ENCODE peak calls at places on chromosomes 2 and 18, in nine cellular contexts. A is cardiac fibroblast, N is IMR-90, K is transverse colon, Y is mammary epithelial cell, D is HCT116, O is pancreas, J is lower lobe of right lung, Q is heart left ventricle. Z is an unnamed sample.
A peak's percentile ranks its signal among the peaks of the same experiment; 100 is the strongest.

GRCh38 chr18:39191931-39192330 is 1626.3 kb upstream of the CELF4 start:
- DNase-seq in D (no peak), Q (no peak), J (no peak), O (no peak), N (no peak), K (no peak), A (no peak), Y (no peak), Z (no peak)

GRCh38 chr2:71006955-71007799 is 12.5 kb upstream of the TEX261 start:
- DNase-seq in D (no peak), K (no peak), Q (no peak), Y (no peak), N (no peak), J (no peak), O (no peak), A (no peak), Z (no peak)

GRCh38 chr2:235614176-235614860 is 120.5 kb downstream of the AGAP1 start:
- DNase-seq in Q (no peak), D (no peak), A (peak; percentile 43), K (no peak), Y (no peak), J (no peak), N (no peak), O (no peak), Z (no peak)

GRCh38 chr2:173963323-173963816 is 1.8 kb downstream of the SP3 start:
- DNase-seq in Q (no peak), Y (peak; percentile 69), J (no peak), K (peak; percentile 46), D (no peak), A (peak; percentile 78), O (no peak), N (peak; percentile 75), Z (no peak)

GRCh38 chr2:74481961-74482800 is 617 bp downstream of the CCDC142 start:
- DNase-seq in O (peak; percentile 67), J (no peak), Q (no peak), D (no peak), K (peak; percentile 35), Y (peak; percentile 33), A (peak; percentile 19), N (no peak), Z (no peak)

GRCh38 chr2:177106212-177106611 is 106.4 kb upstream of the HNRNPA3 start:
- DNase-seq in Q (no peak), O (no peak), J (no peak), D (peak; percentile 18), K (no peak), A (no peak), N (no peak), Y (no peak), Z (no peak)

GRCh38 chr2:62287895-62288589 is 92.1 kb downstream of the B3GNT2 start:
- DNase-seq in K (peak; percentile 77), A (peak; percentile 51), Q (peak; percentile 80), Y (peak; percentile 90), N (no peak), D (no peak), J (peak; percentile 89), O (peak; percentile 57), Z (no peak)

GRCh38 chr2:61179701-61180639 is 18.0 kb downstream of the C2orf74 start:
- DNase-seq in N (peak; percentile 77), K (no peak), Q (peak; percentile 76), Y (peak; percentile 30), J (no peak), O (peak; percentile 84), A (peak; percentile 95), D (no peak), Z (no peak)

GRCh38 chr18:46346213-46346612 is 242.0 kb downstream of the HAUS1 start:
- DNase-seq in Y (no peak), N (no peak), Q (no peak), O (no peak), J (no peak), A (no peak), D (no peak), K (no peak), Z (no peak)

GRCh38 chr18:50507120-50507590 is 52.7 kb upstream of the MAPK4 start:
- DNase-seq in J (no peak), D (no peak), N (no peak), Q (peak; percentile 21), O (peak; percentile 43), K (peak; percentile 46), A (peak; percentile 46), Y (peak; percentile 13), Z (peak; percentile 10)

GRCh38 chr2:42693013-42693575 is 70.8 kb downstream of the OXER1 start:
- DNase-seq in N (no peak), A (no peak), O (no peak), K (no peak), J (peak; percentile 68), Y (peak; percentile 31), D (no peak), Q (no peak), Z (no peak)

GRCh38 chr18:61201516-61201915 is 131.7 kb upstream of the CDH20 start:
- DNase-seq in K (no peak), O (no peak), A (no peak), Q (no peak), N (no peak), Y (no peak), D (no peak), J (no peak), Z (no peak)

GRCh38 chr18:50707841-50708240 is 112.0 kb downstream of the MRO start:
- DNase-seq in J (no peak), Q (no peak), O (no peak), D (no peak), N (peak; percentile 14), Y (no peak), A (peak; percentile 23), K (no peak), Z (peak; percentile 48)

GRCh38 chr2:69483024-69483423 is 45.8 kb upstream of the NFU1 start:
- DNase-seq in A (no peak), K (no peak), O (no peak), Y (no peak), N (no peak), D (no peak), J (no peak), Q (no peak), Z (no peak)

DNA sequence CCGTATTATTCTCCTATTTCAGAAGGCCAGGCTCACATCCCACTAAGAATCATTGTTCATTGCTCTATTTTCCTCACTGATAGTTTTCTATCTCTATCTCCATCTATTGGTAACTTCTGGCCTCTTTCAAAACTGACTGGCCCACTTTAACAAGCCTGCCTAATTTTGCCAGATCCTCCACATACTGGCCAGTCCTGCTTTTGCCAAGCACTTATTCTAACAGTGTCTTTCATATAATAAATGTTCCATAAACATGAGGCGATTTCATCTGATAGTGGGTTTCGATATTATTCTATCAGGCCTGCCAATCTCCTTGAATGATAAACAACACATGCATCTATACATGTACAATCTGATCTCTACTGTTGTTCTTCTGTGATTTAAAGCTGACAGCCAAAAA is 125.9 kb upstream of the KCNH7 start:
- DNase-seq in Y (no peak), O (no peak), A (no peak), N (no peak), D (no peak), K (no peak), J (no peak), Q (no peak), Z (no peak)
- TF ChIP-seq CTCF in Y (no peak), O (no peak), A (no peak), N (no peak), D (no peak), K (no peak), J (no peak), Q (no peak), Z (no peak)

DNA sequence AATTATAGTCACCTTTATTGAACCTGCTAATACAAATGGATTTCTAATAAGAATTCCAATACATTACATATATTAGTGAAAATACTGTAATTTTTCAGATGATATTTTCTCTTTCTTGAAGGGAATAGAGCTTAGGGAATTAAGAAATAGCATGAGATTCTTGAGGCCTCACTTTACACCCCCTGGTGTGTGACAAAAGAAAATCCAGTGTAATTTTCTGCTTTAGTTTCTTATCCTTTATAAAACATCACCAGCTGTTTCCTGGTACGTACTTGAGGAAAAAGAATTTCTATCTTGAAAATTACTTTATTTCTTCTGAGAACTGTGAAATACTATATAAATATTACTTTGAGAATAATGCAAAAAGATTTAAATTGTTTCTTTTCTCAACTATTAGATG is 71.6 kb downstream of the CLIP4 start:
- DNase-seq in J (no peak), N (no peak), K (no peak), D (no peak), Q (no peak), A (no peak), Y (no peak), O (no peak), Z (no peak)
- H3K4me3 ChIP-seq in J (no peak overlapping the region), N (no peak overlapping the region), K (no peak overlapping the region), D (no peak overlapping the region), Q (no peak overlapping the region), A (no peak overlapping the region), Y (no peak overlapping the region), O (no peak overlapping the region), Z (no peak overlapping the region)

GRCh38 chr2:127589876-127590275 is 54.4 kb downstream of the MYO7B start:
- DNase-seq in O (no peak), Q (peak; percentile 15), J (no peak), A (no peak), Y (no peak), K (no peak), D (no peak), N (no peak), Z (no peak)

GRCh38 chr2:127592761-127593227 is 53.2 kb upstream of the GPR17 start:
- DNase-seq in J (no peak), Q (no peak), N (no peak), O (no peak), K (no peak), Y (no peak), D (no peak), A (no peak), Z (no peak)

GRCh38 chr2:127589358-127589757 is 53.9 kb downstream of the MYO7B start:
- DNase-seq in Q (peak; percentile 12), A (no peak), J (no peak), D (no peak), O (no peak), N (no peak), K (no peak), Y (no peak), Z (no peak)

GRCh38 chr2:127590386-127591190 is 55.1 kb downstream of the MYO7B start:
- DNase-seq in Q (peak; percentile 6), K (no peak), D (no peak), A (no peak), J (no peak), N (no peak), O (no peak), Y (no peak), Z (no peak)

GRCh38 chr2:127591221-127591923 is 54.6 kb upstream of the GPR17 start:
- DNase-seq in A (peak; percentile 71), O (no peak), N (peak; percentile 51), D (peak; percentile 64), J (peak; percentile 70), Y (peak; percentile 24), K (peak; percentile 41), Q (peak; percentile 61), Z (no peak)
- TF ChIP-seq CTCF in A (peak; percentile 99), O (peak; percentile 57), N (peak; percentile 92), D (peak; percentile 100), J (peak; percentile 82), Y (peak; percentile 86), K (peak; percentile 63), Q (peak; percentile 90), Z (peak; percentile 93)

DNA sequence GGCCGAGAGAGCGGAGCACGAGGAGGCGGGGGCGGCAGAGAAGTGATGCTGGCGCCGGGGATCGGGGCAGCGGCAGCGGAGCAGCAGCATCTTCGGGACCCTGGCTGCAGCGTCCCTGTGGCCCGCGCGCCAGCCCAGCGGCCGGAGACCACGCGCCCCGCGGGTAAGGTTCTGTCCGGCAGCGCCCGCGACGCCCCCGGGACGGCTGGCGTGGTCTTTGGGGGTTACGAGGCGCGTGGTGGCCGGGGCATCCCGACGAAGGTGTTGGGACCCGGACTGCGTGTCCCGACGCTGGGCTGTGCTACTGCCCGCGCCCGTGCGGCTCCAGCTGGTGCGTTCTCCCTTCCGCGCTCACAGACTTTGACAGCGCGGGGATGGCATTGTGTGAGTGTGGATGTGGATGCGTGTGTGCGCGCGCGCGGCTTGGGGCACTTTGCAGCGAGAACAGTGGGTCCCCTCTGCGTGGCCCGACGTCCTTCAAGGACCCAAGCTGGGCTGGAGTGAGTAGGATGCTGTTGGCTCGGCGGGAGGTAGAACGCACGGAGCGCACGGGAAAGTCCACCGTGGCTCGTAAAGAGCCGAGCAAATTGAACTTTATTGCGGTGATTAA is 405.0 kb downstream of the XIRP2 start:
- DNase-seq in J (peak; percentile 44), D (no peak), Q (no peak), Y (peak; percentile 20), K (peak; percentile 32), N (peak; percentile 16), A (peak; percentile 18), O (peak; percentile 25), Z (no peak)
- H3K4me3 ChIP-seq in J (peak overlapping the region; percentile 72), D (peak overlapping the region; percentile 28), Q (peak overlapping the region; percentile 69), Y (peak overlapping the region; percentile 29), K (peak overlapping the region; percentile 69), N (peak overlapping the region; percentile 68), A (peak overlapping the region; percentile 54), O (peak overlapping the region; percentile 72), Z (peak overlapping the region; percentile 48)

Z was measured in LNCaP clone FGC.